ENCODE peak calls at places on chromosomes 6 and 20, in eight cellular contexts. T, M, V, X, W, Y, Q and F are unnamed samples.

GRCh38 chr6:132130530-132131298 is 179.5 kb upstream of the CCN2 start:
- DNase-seq in Y (no peak), T (no peak), M (peak), V (no peak), Q (peak), W (no peak), X (no peak), F (no peak)

GRCh38 chr6:45394586-45395095 is 16.9 kb upstream of the SUPT3H start:
- DNase-seq in Q (no peak), V (no peak), T (no peak), W (no peak), Y (no peak), X (no peak), M (no peak), F (no peak)

GRCh38 chr6:108755257-108756240 is 92.7 kb upstream of the ARMC2 start:
- DNase-seq in Y (no peak), X (no peak), T (no peak), V (no peak), Q (no peak), M (peak), W (no peak), F (no peak)

GRCh38 chr6:130625825-130626500 is 201.2 kb upstream of the SMLR1 start:
- DNase-seq in W (no peak), Y (no peak), Q (no peak), M (peak), T (peak), X (no peak), V (no peak), F (peak)

GRCh38 chr6:5091646-5092045 is 6.5 kb downstream of the PPP1R3G start:
- DNase-seq in W (no peak), T (no peak), V (no peak), Q (no peak), X (no peak), Y (no peak), M (no peak), F (no peak)

GRCh38 chr6:39746795-39747194 is 21.6 kb upstream of the KIF6 start:
- DNase-seq in T (no peak), X (no peak), Q (no peak), Y (no peak), M (no peak), W (no peak), V (no peak), F (no peak)

GRCh38 chr20:17858450-17859001 is 110.1 kb downstream of the SNX5 start:
- DNase-seq in Y (no peak), T (no peak), M (no peak), X (no peak), Q (no peak), W (no peak), V (no peak), F (no peak)

GRCh38 chr20:62921119-62921687 is 5.1 kb downstream of the DIDO1 start:
- DNase-seq in Q (no peak), X (peak), V (peak), Y (no peak), M (peak), T (no peak), W (peak), F (no peak)

GRCh38 chr20:8749101-8749500 is 319.8 kb upstream of the PLCB4 start:
- DNase-seq in W (no peak), Y (no peak), M (no peak), V (no peak), Q (peak), T (no peak), X (no peak), F (no peak)

GRCh38 chr6:10510592-10511367 is 10.4 kb upstream of the GCNT2 start:
- DNase-seq in X (peak), W (peak), V (peak), Q (no peak), M (peak), T (no peak), Y (no peak), F (peak)

GRCh38 chr6:155832596-155832995 is 377.0 kb upstream of the NOX3 start:
- DNase-seq in X (no peak), W (peak), V (no peak), T (no peak), Q (no peak), M (peak), Y (no peak), F (no peak)

GRCh38 chr6:117264487-117265424 is 602 bp upstream of the VGLL2 start:
- DNase-seq in T (peak), M (no peak), Y (no peak), V (no peak), Q (no peak), W (no peak), X (peak), F (no peak)

GRCh38 chr20:38937000-38937399 is 10.8 kb downstream of the FAM83D start:
- DNase-seq in X (no peak), T (no peak), V (no peak), W (no peak), Q (no peak), M (no peak), Y (no peak), F (no peak)

GRCh38 chr6:166477647-166478365 is 95.1 kb upstream of the MPC1 start:
- DNase-seq in Q (no peak), W (no peak), V (no peak), T (no peak), M (no peak), Y (no peak), X (no peak), F (no peak)

GRCh38 chr20:37356961-37357371 is 11.0 kb downstream of the SRC start:
- DNase-seq in Q (no peak), Y (no peak), M (no peak), T (no peak), W (no peak), V (no peak), X (no peak), F (no peak)

GRCh38 chr6:29992792-29993191 is 50.5 kb downstream of the HLA-A start:
- DNase-seq in Y (no peak), V (no peak), W (no peak), Q (no peak), M (no peak), T (no peak), X (no peak), F (no peak)

GRCh38 chr6:25329156-25329555 is 50.0 kb downstream of the CARMIL1 start:
- DNase-seq in Q (no peak), Y (no peak), W (peak), V (no peak), X (no peak), T (no peak), M (no peak), F (no peak)

GRCh38 chr20:51529027-51529749 is 13.3 kb downstream of the NFATC2 start:
- DNase-seq in V (no peak), M (peak), Q (no peak), X (no peak), T (no peak), W (no peak), Y (no peak), F (no peak)

GRCh38 chr20:44219287-44219686 is 8.7 kb upstream of the OSER1 start:
- DNase-seq in M (no peak), Y (no peak), V (peak), X (no peak), T (no peak), Q (no peak), W (no peak), F (no peak)

GRCh38 chr20:59403261-59403961 is 103.0 kb downstream of the EDN3 start:
- DNase-seq in M (no peak), V (peak), T (peak), Q (no peak), X (no peak), Y (no peak), W (no peak), F (peak)

GRCh38 chr6:117498159-117498558 is 15.7 kb downstream of the DCBLD1 start:
- DNase-seq in M (peak), Q (no peak), Y (no peak), T (no peak), W (no peak), V (no peak), X (no peak), F (no peak)

GRCh38 chr6:107554918-107555317 is 65.0 kb downstream of the SOBP start:
- DNase-seq in Y (no peak), M (no peak), T (no peak), W (no peak), V (no peak), Q (no peak), X (no peak), F (no peak)

GRCh38 chr6:16472349-16473069 is 234.1 kb downstream of the GMPR start:
- DNase-seq in X (no peak), Y (no peak), T (no peak), Q (no peak), V (no peak), W (no peak), M (peak), F (no peak)

GRCh38 chr6:127332383-127332961 is 10.9 kb downstream of the ECHDC1 start:
- DNase-seq in V (no peak), X (no peak), M (no peak), W (no peak), Q (no peak), T (no peak), Y (no peak), F (no peak)

GRCh38 chr6:117548797-117549301 is 53.5 kb downstream of the GOPC start:
- DNase-seq in Y (no peak), X (no peak), T (no peak), W (no peak), Q (peak), M (peak), V (no peak), F (no peak)

GRCh38 chr6:35954335-35954734 is 33.4 kb upstream of the SRPK1 start:
- DNase-seq in W (no peak), T (no peak), M (no peak), Q (no peak), X (no peak), V (no peak), Y (no peak), F (no peak)

GRCh38 chr6:116369540-116370327 is 1.0 kb upstream of the DSE start:
- DNase-seq in Y (no peak), X (no peak), Q (no peak), M (peak), W (no peak), T (peak), V (no peak), F (peak)